ENCODE peak calls at places on chromosome 17, in nine cellular contexts. F, S, I, E, D, W, R, Z and J are unnamed samples.

GRCh38 chr17:27245230-27245696 is 48.7 kb upstream of the WSB1 start:
- DNase-seq in I (peak), R (peak), Z (no peak), E (peak), F (peak), W (peak), S (peak), D (peak), J (peak)

GRCh38 chr17:78993241-78993956 is 13.7 kb upstream of the LGALS3BP start:
- DNase-seq in E (peak), W (peak), F (no peak), Z (peak), D (peak), S (peak), R (no peak), I (no peak), J (no peak)

GRCh38 chr17:73191443-73192218 is 1.2 kb upstream of the COG1 start:
- DNase-seq in Z (peak), W (peak), E (peak), R (no peak), F (no peak), I (no peak), D (peak), S (peak), J (peak)

GRCh38 chr17:58710948-58711552 is 18.6 kb downstream of the RAD51C start:
- DNase-seq in I (no peak), E (peak), D (peak), Z (peak), S (peak), W (peak), F (no peak), R (no peak), J (peak)

GRCh38 chr17:42389135-42389417 is 834 bp upstream of the STAT3 start:
- DNase-seq in W (peak), S (no peak), F (no peak), D (no peak), E (no peak), I (no peak), Z (no peak), R (no peak), J (no peak)

GRCh38 chr17:28053725-28054124 is 11.2 kb downstream of the NLK start:
- DNase-seq in Z (no peak), W (no peak), I (no peak), D (no peak), R (no peak), S (no peak), F (no peak), E (no peak), J (no peak)

GRCh38 chr17:65099475-65099874 is 37.7 kb upstream of the RGS9 start:
- DNase-seq in Z (no peak), S (no peak), D (no peak), I (no peak), E (no peak), W (no peak), R (no peak), F (no peak), J (no peak)

GRCh38 chr17:50835563-50836231 is at the start of gene WFIKKN2:
- DNase-seq in E (no peak), Z (no peak), W (no peak), F (no peak), S (no peak), D (no peak), I (no peak), R (no peak), J (no peak)

GRCh38 chr17:10036511-10037061 is 131.5 kb upstream of the RCVRN start:
- DNase-seq in Z (no peak), D (no peak), E (no peak), W (no peak), F (no peak), S (no peak), R (no peak), I (no peak), J (no peak)

GRCh38 chr17:34797724-34798123 is 163.5 kb downstream of the CCT6B start:
- DNase-seq in S (no peak), D (peak), W (no peak), Z (no peak), F (no peak), E (peak), I (no peak), R (no peak), J (peak)

GRCh38 chr17:80511222-80512180 is 33.1 kb upstream of the RPTOR start:
- DNase-seq in Z (no peak), W (peak), F (no peak), E (no peak), R (no peak), I (no peak), D (peak), S (no peak), J (no peak)